ENCODE peak calls at places on chromosomes 5 and 9, in seven cellular contexts. One of them, this sample, is unnamed.

GRCh38 chr9:33354651-33355211 is 47.6 kb downstream of the AQP7 start:
- DNase-seq in upper lobe of right lung: no peak
- DNase-seq in pancreas: no peak
- DNase-seq in lower lobe of right lung: no peak
- DNase-seq in heart left ventricle: no peak
- DNase-seq in body of pancreas: peak; percentile 25
- DNase-seq in naive thymus-derived CD4-positive, alpha-beta T cell: no peak
- DNase-seq in this sample: no peak

GRCh38 chr9:20402273-20402875 is 219.9 kb downstream of the MLLT3 start:
- DNase-seq in upper lobe of right lung: no peak
- DNase-seq in pancreas: no peak
- DNase-seq in lower lobe of right lung: no peak
- DNase-seq in heart left ventricle: no peak
- DNase-seq in body of pancreas: no peak
- DNase-seq in naive thymus-derived CD4-positive, alpha-beta T cell: no peak
- DNase-seq in this sample: no peak

GRCh38 chr9:94586814-94587213 is 6.8 kb downstream of the FBP2 start:
- DNase-seq in upper lobe of right lung: no peak
- DNase-seq in pancreas: no peak
- DNase-seq in lower lobe of right lung: no peak
- DNase-seq in heart left ventricle: no peak
- DNase-seq in body of pancreas: no peak
- DNase-seq in naive thymus-derived CD4-positive, alpha-beta T cell: no peak
- DNase-seq in this sample: no peak

GRCh38 chr5:6757414-6757969 is 44.3 kb downstream of the TENT4A start:
- DNase-seq in upper lobe of right lung: peak; percentile 21
- DNase-seq in pancreas: no peak
- DNase-seq in lower lobe of right lung: no peak
- DNase-seq in heart left ventricle: no peak
- DNase-seq in body of pancreas: no peak
- DNase-seq in naive thymus-derived CD4-positive, alpha-beta T cell: no peak
- DNase-seq in this sample: no peak

GRCh38 chr9:23162789-23163188 is 663.3 kb downstream of the ELAVL2 start:
- DNase-seq in upper lobe of right lung: no peak
- DNase-seq in pancreas: peak; percentile 45
- DNase-seq in lower lobe of right lung: no peak
- DNase-seq in heart left ventricle: no peak
- DNase-seq in body of pancreas: no peak
- DNase-seq in naive thymus-derived CD4-positive, alpha-beta T cell: no peak
- DNase-seq in this sample: no peak

GRCh38 chr5:176410486-176411180 is 5.7 kb downstream of the CLTB start:
- DNase-seq in upper lobe of right lung: peak; percentile 21
- DNase-seq in pancreas: no peak
- DNase-seq in lower lobe of right lung: no peak
- DNase-seq in heart left ventricle: no peak
- DNase-seq in body of pancreas: no peak
- DNase-seq in naive thymus-derived CD4-positive, alpha-beta T cell: no peak
- DNase-seq in this sample: no peak

GRCh38 chr9:12722131-12722530 is 28.9 kb downstream of the TYRP1 start:
- DNase-seq in upper lobe of right lung: no peak
- DNase-seq in pancreas: no peak
- DNase-seq in lower lobe of right lung: no peak
- DNase-seq in heart left ventricle: no peak
- DNase-seq in body of pancreas: no peak
- DNase-seq in naive thymus-derived CD4-positive, alpha-beta T cell: no peak
- DNase-seq in this sample: no peak

GRCh38 chr5:127967983-127968592 is 115.5 kb upstream of the SLC12A2 start:
- DNase-seq in upper lobe of right lung: no peak
- DNase-seq in pancreas: no peak
- DNase-seq in lower lobe of right lung: no peak
- DNase-seq in heart left ventricle: no peak
- DNase-seq in body of pancreas: no peak
- DNase-seq in naive thymus-derived CD4-positive, alpha-beta T cell: no peak
- DNase-seq in this sample: no peak

GRCh38 chr5:10607666-10608442 is 44.0 kb downstream of the ANKRD33B start:
- DNase-seq in upper lobe of right lung: no peak
- DNase-seq in pancreas: no peak
- DNase-seq in lower lobe of right lung: peak; percentile 53
- DNase-seq in heart left ventricle: peak; percentile 57
- DNase-seq in body of pancreas: peak; percentile 59
- DNase-seq in naive thymus-derived CD4-positive, alpha-beta T cell: no peak
- DNase-seq in this sample: peak; percentile 82

GRCh38 chr9:85040806-85041575 is 371.5 kb downstream of the NTRK2 start:
- DNase-seq in upper lobe of right lung: no peak
- DNase-seq in pancreas: no peak
- DNase-seq in lower lobe of right lung: no peak
- DNase-seq in heart left ventricle: no peak
- DNase-seq in body of pancreas: peak; percentile 30
- DNase-seq in naive thymus-derived CD4-positive, alpha-beta T cell: no peak
- DNase-seq in this sample: no peak

GRCh38 chr5:21895766-21896165 is 957.4 kb downstream of the CDH12 start:
- DNase-seq in upper lobe of right lung: no peak
- DNase-seq in pancreas: no peak
- DNase-seq in lower lobe of right lung: no peak
- DNase-seq in heart left ventricle: no peak
- DNase-seq in body of pancreas: no peak
- DNase-seq in naive thymus-derived CD4-positive, alpha-beta T cell: no peak
- DNase-seq in this sample: no peak

GRCh38 chr9:94817291-94818195 is 91.0 kb downstream of the AOPEP start:
- DNase-seq in upper lobe of right lung: no peak
- DNase-seq in pancreas: no peak
- DNase-seq in lower lobe of right lung: no peak
- DNase-seq in heart left ventricle: no peak
- DNase-seq in body of pancreas: no peak
- DNase-seq in naive thymus-derived CD4-positive, alpha-beta T cell: no peak
- DNase-seq in this sample: no peak

GRCh38 chr5:141359790-141360426 is at the start of gene PCDHGB2:
- DNase-seq in upper lobe of right lung: no peak
- DNase-seq in pancreas: no peak
- DNase-seq in lower lobe of right lung: no peak
- DNase-seq in heart left ventricle: no peak
- DNase-seq in body of pancreas: no peak
- DNase-seq in naive thymus-derived CD4-positive, alpha-beta T cell: peak; percentile 22
- DNase-seq in this sample: no peak
- H3K4me3 ChIP-seq in upper lobe of right lung: peak within 1 kb of the TSS; percentile 25
- H3K4me3 ChIP-seq in pancreas: no peak within 1 kb of the TSS
- H3K4me3 ChIP-seq in lower lobe of right lung: peak within 1 kb of the TSS; percentile 41
- H3K4me3 ChIP-seq in heart left ventricle: peak within 1 kb of the TSS; percentile 38
- H3K4me3 ChIP-seq in body of pancreas: no peak within 1 kb of the TSS
- H3K4me3 ChIP-seq in naive thymus-derived CD4-positive, alpha-beta T cell: peak within 1 kb of the TSS; percentile 43
- H3K4me3 ChIP-seq in this sample: no peak within 1 kb of the TSS

GRCh38 chr5:141437208-141437607 is 6.9 kb downstream of the PCDHGA12 start:
- DNase-seq in upper lobe of right lung: no peak
- DNase-seq in pancreas: no peak
- DNase-seq in lower lobe of right lung: no peak
- DNase-seq in heart left ventricle: no peak
- DNase-seq in body of pancreas: no peak
- DNase-seq in naive thymus-derived CD4-positive, alpha-beta T cell: no peak
- DNase-seq in this sample: no peak

GRCh38 chr5:141427783-141428426 is 2.4 kb upstream of the PCDHGA12 start:
- DNase-seq in upper lobe of right lung: no peak
- DNase-seq in pancreas: peak; percentile 44
- DNase-seq in lower lobe of right lung: no peak
- DNase-seq in heart left ventricle: no peak
- DNase-seq in body of pancreas: no peak
- DNase-seq in naive thymus-derived CD4-positive, alpha-beta T cell: no peak
- DNase-seq in this sample: no peak

GRCh38 chr5:141434006-141434405 is 3.7 kb downstream of the PCDHGA12 start:
- DNase-seq in upper lobe of right lung: no peak
- DNase-seq in pancreas: no peak
- DNase-seq in lower lobe of right lung: no peak
- DNase-seq in heart left ventricle: no peak
- DNase-seq in body of pancreas: no peak
- DNase-seq in naive thymus-derived CD4-positive, alpha-beta T cell: no peak
- DNase-seq in this sample: no peak

GRCh38 chr5:141430332-141431113 is at the start of gene PCDHGA12:
- DNase-seq in upper lobe of right lung: no peak
- DNase-seq in pancreas: no peak
- DNase-seq in lower lobe of right lung: no peak
- DNase-seq in heart left ventricle: peak; percentile 56
- DNase-seq in body of pancreas: peak; percentile 46
- DNase-seq in naive thymus-derived CD4-positive, alpha-beta T cell: no peak
- DNase-seq in this sample: no peak

GRCh38 chr5:141431286-141431685 is 979 bp downstream of the PCDHGA12 start:
- DNase-seq in upper lobe of right lung: no peak
- DNase-seq in pancreas: peak; percentile 40
- DNase-seq in lower lobe of right lung: no peak
- DNase-seq in heart left ventricle: no peak
- DNase-seq in body of pancreas: no peak
- DNase-seq in naive thymus-derived CD4-positive, alpha-beta T cell: no peak
- DNase-seq in this sample: no peak
- H3K9me3 ChIP-seq in upper lobe of right lung: peaks cover 32% of the 10 kb centered on the region
- H3K9me3 ChIP-seq in pancreas: no peaks in the 10 kb centered on the region
- H3K9me3 ChIP-seq in lower lobe of right lung: peaks cover 84% of the 10 kb centered on the region
- H3K9me3 ChIP-seq in heart left ventricle: peaks cover 99% of the 10 kb centered on the region
- H3K9me3 ChIP-seq in body of pancreas: no peaks in the 10 kb centered on the region
- H3K9me3 ChIP-seq in naive thymus-derived CD4-positive, alpha-beta T cell: peaks cover 5% of the 10 kb centered on the region
- H3K9me3 ChIP-seq in this sample: peaks cover 6% of the 10 kb centered on the region

GRCh38 chr5:136034976-136035375 is 6.2 kb downstream of the TGFBI start:
- DNase-seq in upper lobe of right lung: no peak
- DNase-seq in pancreas: no peak
- DNase-seq in lower lobe of right lung: no peak
- DNase-seq in heart left ventricle: peak; percentile 49
- DNase-seq in body of pancreas: no peak
- DNase-seq in naive thymus-derived CD4-positive, alpha-beta T cell: no peak
- DNase-seq in this sample: no peak
- H3K27ac ChIP-seq in upper lobe of right lung: no peak overlapping the region
- H3K27ac ChIP-seq in pancreas: no peak overlapping the region
- H3K27ac ChIP-seq in lower lobe of right lung: no peak overlapping the region
- H3K27ac ChIP-seq in heart left ventricle: no peak overlapping the region
- H3K27ac ChIP-seq in body of pancreas: no peak overlapping the region
- H3K27ac ChIP-seq in naive thymus-derived CD4-positive, alpha-beta T cell: no peak overlapping the region
- H3K27ac ChIP-seq in this sample: no peak overlapping the region

DNA sequence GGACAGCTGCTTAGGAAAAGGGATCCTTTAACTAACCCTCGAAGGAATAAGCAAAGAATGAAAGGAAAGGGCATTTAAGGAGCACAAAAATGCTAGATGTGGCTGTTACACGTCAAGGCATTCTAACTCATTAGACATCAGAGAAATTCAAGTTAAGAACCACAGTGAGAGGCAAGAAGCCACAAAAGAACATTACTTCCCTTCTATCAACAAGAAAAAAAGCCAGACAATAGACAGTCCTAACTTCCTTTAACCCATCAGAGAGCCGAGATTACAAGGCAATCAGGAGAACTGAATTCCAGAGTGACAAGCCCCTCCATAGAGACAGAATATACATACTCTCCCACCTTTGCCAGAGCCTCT is 71.7 kb downstream of the ACTL7B start:
- DNase-seq in upper lobe of right lung: no peak
- DNase-seq in pancreas: no peak
- DNase-seq in lower lobe of right lung: no peak
- DNase-seq in heart left ventricle: no peak
- DNase-seq in body of pancreas: no peak
- DNase-seq in naive thymus-derived CD4-positive, alpha-beta T cell: no peak
- DNase-seq in this sample: no peak
- H3K4me3 ChIP-seq in upper lobe of right lung: no peak overlapping the region
- H3K4me3 ChIP-seq in pancreas: no peak overlapping the region
- H3K4me3 ChIP-seq in lower lobe of right lung: no peak overlapping the region
- H3K4me3 ChIP-seq in heart left ventricle: no peak overlapping the region
- H3K4me3 ChIP-seq in body of pancreas: no peak overlapping the region
- H3K4me3 ChIP-seq in naive thymus-derived CD4-positive, alpha-beta T cell: no peak overlapping the region
- H3K4me3 ChIP-seq in this sample: no peak overlapping the region

GRCh38 chr9:91111226-91111625 is 250.5 kb downstream of the AUH start:
- DNase-seq in upper lobe of right lung: no peak
- DNase-seq in pancreas: no peak
- DNase-seq in lower lobe of right lung: no peak
- DNase-seq in heart left ventricle: no peak
- DNase-seq in body of pancreas: no peak
- DNase-seq in naive thymus-derived CD4-positive, alpha-beta T cell: no peak
- DNase-seq in this sample: no peak

GRCh38 chr9:91114450-91114849 is 247.3 kb downstream of the AUH start:
- DNase-seq in upper lobe of right lung: no peak
- DNase-seq in pancreas: no peak
- DNase-seq in lower lobe of right lung: no peak
- DNase-seq in heart left ventricle: no peak
- DNase-seq in body of pancreas: no peak
- DNase-seq in naive thymus-derived CD4-positive, alpha-beta T cell: no peak
- DNase-seq in this sample: no peak

GRCh38 chr9:91116226-91116625 is 245.5 kb downstream of the AUH start:
- DNase-seq in upper lobe of right lung: no peak
- DNase-seq in pancreas: no peak
- DNase-seq in lower lobe of right lung: no peak
- DNase-seq in heart left ventricle: no peak
- DNase-seq in body of pancreas: no peak
- DNase-seq in naive thymus-derived CD4-positive, alpha-beta T cell: no peak
- DNase-seq in this sample: no peak

GRCh38 chr9:91113026-91113425 is 248.7 kb downstream of the AUH start:
- DNase-seq in upper lobe of right lung: no peak
- DNase-seq in pancreas: no peak
- DNase-seq in lower lobe of right lung: no peak
- DNase-seq in heart left ventricle: no peak
- DNase-seq in body of pancreas: no peak
- DNase-seq in naive thymus-derived CD4-positive, alpha-beta T cell: no peak
- DNase-seq in this sample: no peak

DNA sequence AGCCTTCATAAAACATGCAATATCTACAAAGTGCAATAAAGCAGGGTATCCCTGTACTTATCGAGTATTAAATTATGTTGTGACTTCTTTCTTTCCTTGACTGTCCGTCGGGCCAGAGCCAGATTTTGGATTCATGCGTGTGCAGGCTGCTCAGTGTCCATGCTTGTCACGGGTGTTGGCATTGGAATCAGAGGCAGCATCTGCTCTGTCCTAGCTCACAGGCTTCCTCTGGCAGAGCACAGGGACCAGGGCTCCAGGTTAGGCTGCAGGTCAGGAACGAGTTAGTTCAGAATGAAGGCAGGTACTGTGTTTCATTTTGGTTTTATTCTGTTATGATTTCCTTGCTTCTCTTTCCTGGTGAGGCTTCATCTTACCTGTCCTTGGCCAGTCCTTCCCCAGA is 249.8 kb downstream of the AUH start:
- DNase-seq in upper lobe of right lung: no peak
- DNase-seq in pancreas: no peak
- DNase-seq in lower lobe of right lung: no peak
- DNase-seq in heart left ventricle: no peak
- DNase-seq in body of pancreas: no peak
- DNase-seq in naive thymus-derived CD4-positive, alpha-beta T cell: no peak
- DNase-seq in this sample: no peak
- H3K9me3 ChIP-seq in upper lobe of right lung: no peaks in the 10 kb centered on the region
- H3K9me3 ChIP-seq in pancreas: no peaks in the 10 kb centered on the region
- H3K9me3 ChIP-seq in lower lobe of right lung: peaks cover 12% of the 10 kb centered on the region
- H3K9me3 ChIP-seq in heart left ventricle: peaks cover 17% of the 10 kb centered on the region
- H3K9me3 ChIP-seq in body of pancreas: no peaks in the 10 kb centered on the region
- H3K9me3 ChIP-seq in naive thymus-derived CD4-positive, alpha-beta T cell: no peaks in the 10 kb centered on the region
- H3K9me3 ChIP-seq in this sample: peaks cover 6% of the 10 kb centered on the region

This sample was measured in WERI-Rb-1.